ENCODE peak calls at places on chromosomes 11 and 22, in eight cellular contexts. T is astrocyte of the spinal cord, E is left ventricle myocardium inferior, R is body of pancreas, W is endothelial cell, Z is WERI-Rb-1, V is heart left ventricle, Q is H1. J is an unnamed sample.

GRCh38 chr11:7251836-7252682 is at the start of gene SYT9:
- DNase-seq in T (peak; percentile 16), E (no peak), W (peak; percentile 55), Q (peak; percentile 43), R (peak; percentile 65), V (peak; percentile 32), Z (peak; percentile 53), J (peak; percentile 68)

GRCh38 chr11:70782401-70782913 is 384.1 kb downstream of the CTTN start:
- DNase-seq in E (no peak), Z (no peak), R (no peak), W (no peak), Q (no peak), T (no peak), V (no peak), J (no peak)

GRCh38 chr11:75437966-75438659 is 5.1 kb upstream of the KLHL35 start:
- DNase-seq in V (peak; percentile 18), Q (no peak), W (no peak), T (no peak), E (no peak), Z (no peak), R (no peak), J (no peak)

GRCh38 chr11:35943294-35943693 is 568 bp upstream of the LDLRAD3 start:
- DNase-seq in E (no peak), R (no peak), Q (no peak), W (no peak), V (no peak), T (no peak), Z (no peak), J (no peak)

GRCh38 chr11:76096552-76096951 is 109.8 kb downstream of the WNT11 start:
- DNase-seq in Z (no peak), Q (no peak), E (no peak), W (no peak), T (no peak), V (no peak), R (no peak), J (peak; percentile 17)

GRCh38 chr11:64607381-64608259 is 16.6 kb downstream of the SLC22A12 start:
- DNase-seq in W (no peak), V (peak; percentile 58), Q (no peak), Z (no peak), E (no peak), R (no peak), T (peak; percentile 4), J (no peak)

GRCh38 chr11:110972640-110973039 is 260.4 kb upstream of the ARHGAP20 start:
- DNase-seq in V (no peak), Z (no peak), R (no peak), W (no peak), E (no peak), T (peak; percentile 72), Q (no peak), J (no peak)

GRCh38 chr11:36342327-36342726 is 46.2 kb downstream of the PRR5L start:
- DNase-seq in E (no peak), T (no peak), Q (no peak), R (no peak), V (no peak), Z (no peak), W (no peak), J (no peak)

GRCh38 chr11:64297722-64298358 is 2.3 kb upstream of the CATSPERZ start:
- DNase-seq in R (no peak), V (no peak), E (no peak), Z (no peak), Q (no peak), W (no peak), T (no peak), J (no peak)

GRCh38 chr11:2770556-2771301 is 70.9 kb upstream of the KCNQ1OT1 start:
- DNase-seq in Q (no peak), T (no peak), E (no peak), Z (peak; percentile 7), V (peak; percentile 7), W (peak; percentile 2), R (peak; percentile 7), J (no peak)

GRCh38 chr11:110095554-110095953 is 2.4 kb downstream of the ZC3H12C start:
- DNase-seq in E (no peak), T (no peak), Z (no peak), V (no peak), W (no peak), R (no peak), Q (no peak), J (no peak)

GRCh38 chr22:44589831-44590230 is 91.8 kb upstream of the RTL6 start:
- DNase-seq in E (no peak), T (no peak), R (no peak), V (no peak), Z (no peak), Q (no peak), W (no peak), J (no peak)

GRCh38 chr11:64071849-64072248 is 36.1 kb downstream of the FLRT1 start:
- DNase-seq in Z (peak; percentile 82), T (no peak), E (no peak), V (no peak), W (no peak), Q (no peak), R (peak; percentile 25), J (no peak)

GRCh38 chr11:125287467-125288232 is 123.1 kb downstream of the PKNOX2 start:
- DNase-seq in Q (no peak), T (peak; percentile 41), V (no peak), W (peak; percentile 44), Z (peak; percentile 80), R (no peak), E (no peak), J (no peak)

GRCh38 chr11:955154-956049 is 29.7 kb downstream of the AP2A2 start:
- DNase-seq in Q (no peak), Z (no peak), V (no peak), E (no peak), R (peak; percentile 60), W (no peak), T (no peak), J (no peak)

GRCh38 chr22:20391222-20391621 is 2.7 kb upstream of the ZNF74 start:
- DNase-seq in T (no peak), W (no peak), R (no peak), Z (no peak), E (no peak), V (no peak), Q (no peak), J (no peak)

GRCh38 chr22:20395897-20396287 is 1.9 kb downstream of the ZNF74 start:
- DNase-seq in R (no peak), E (no peak), W (no peak), T (no peak), Q (no peak), Z (no peak), V (no peak), J (no peak)

GRCh38 chr22:20392983-20393704 is 807 bp upstream of the ZNF74 start:
- DNase-seq in E (no peak), Z (no peak), W (no peak), R (no peak), T (no peak), V (peak; percentile 31), Q (no peak), J (no peak)

GRCh38 chr22:20395181-20395896 is 1.4 kb downstream of the ZNF74 start:
- DNase-seq in V (no peak), R (no peak), T (no peak), E (no peak), W (no peak), Z (no peak), Q (no peak), J (no peak)

GRCh38 chr22:20393705-20394476 is at the start of gene ZNF74:
- DNase-seq in W (peak; percentile 83), Q (peak; percentile 76), E (peak; percentile 90), Z (peak; percentile 93), T (peak; percentile 95), R (peak; percentile 94), V (peak; percentile 96), J (peak; percentile 91)
- TF ChIP-seq CTCF in W (no peak), Q (no peak), E (peak; percentile 34), Z (no peak), T (no peak), R (peak; percentile 24), V (no peak), J (no peak)

DNA sequence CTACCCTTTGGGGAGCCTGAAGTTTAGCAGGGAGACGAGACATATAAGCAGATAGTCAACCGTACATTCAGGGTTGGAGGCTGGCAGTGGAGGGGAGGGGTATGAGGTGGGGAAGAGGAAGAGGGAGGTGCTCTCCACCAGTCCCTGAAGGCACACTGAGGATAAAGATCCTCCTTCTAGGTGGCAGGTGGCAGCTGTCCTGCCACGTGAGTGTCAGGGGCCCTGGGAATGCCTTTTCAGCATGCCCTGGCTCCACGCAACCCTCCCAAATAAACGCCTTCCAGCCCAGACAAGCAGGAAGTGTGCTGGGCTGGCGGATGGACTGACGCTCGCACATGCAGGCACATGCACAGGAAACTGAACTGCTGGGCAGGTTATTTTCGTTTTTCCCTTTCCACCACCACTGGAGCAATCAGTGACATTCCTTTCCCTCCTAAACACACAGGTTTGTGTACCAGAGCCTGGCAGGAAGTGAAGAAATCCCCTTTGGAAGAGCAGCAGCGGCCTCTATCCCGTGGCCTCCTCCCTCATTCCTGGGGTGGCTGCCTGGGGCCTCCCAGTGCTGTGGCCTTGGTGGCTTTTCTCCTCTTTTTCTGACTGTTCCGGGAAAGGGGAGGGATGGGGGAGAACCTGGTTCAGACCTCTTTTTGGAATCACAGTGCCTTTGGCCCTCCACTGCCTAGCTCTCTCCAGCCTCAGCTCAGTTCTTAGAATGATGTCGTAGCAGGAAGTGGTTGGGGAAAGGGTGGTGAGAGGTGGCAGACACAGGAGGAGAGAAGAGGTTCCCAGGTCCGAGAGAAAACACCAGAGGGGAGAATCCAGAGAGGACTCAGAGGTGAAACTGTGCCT is 157.0 kb upstream of the TIMP3 start:
- DNase-seq in T (peak; percentile 33), Q (no peak), V (peak; percentile 69), Z (no peak), R (peak; percentile 56), E (peak; percentile 54), W (peak; percentile 80), J (no peak)
- TF ChIP-seq CTCF in T (no peak), Q (no peak), V (no peak), Z (no peak), R (no peak), E (no peak), W (no peak), J (no peak)

DNA sequence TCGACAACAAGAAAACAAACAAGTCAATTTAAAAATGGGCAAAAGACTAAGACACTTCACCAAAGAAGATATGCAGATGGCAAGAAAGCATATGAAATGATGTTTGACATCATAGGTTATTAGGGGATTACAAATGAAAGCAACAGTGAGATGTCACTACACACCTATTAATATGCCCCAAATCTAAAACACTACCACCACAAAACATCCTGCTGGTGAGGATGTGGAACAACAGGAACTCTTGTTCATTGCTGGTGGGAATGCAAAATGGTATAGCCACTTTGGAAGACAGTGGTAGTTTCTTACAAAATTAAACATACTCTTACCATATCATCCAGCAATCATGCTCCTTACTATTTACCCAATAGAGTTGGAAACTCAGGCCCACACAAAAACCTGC is 29.0 kb downstream of the PRRG4 start:
- DNase-seq in Q (no peak), Z (no peak), E (no peak), R (no peak), T (no peak), V (no peak), W (no peak), J (no peak)
- TF ChIP-seq CTCF in Q (no peak), Z (peak; percentile 5), E (no peak), R (no peak), T (peak; percentile 3), V (no peak), W (peak; percentile 54), J (peak; percentile 10)

DNA sequence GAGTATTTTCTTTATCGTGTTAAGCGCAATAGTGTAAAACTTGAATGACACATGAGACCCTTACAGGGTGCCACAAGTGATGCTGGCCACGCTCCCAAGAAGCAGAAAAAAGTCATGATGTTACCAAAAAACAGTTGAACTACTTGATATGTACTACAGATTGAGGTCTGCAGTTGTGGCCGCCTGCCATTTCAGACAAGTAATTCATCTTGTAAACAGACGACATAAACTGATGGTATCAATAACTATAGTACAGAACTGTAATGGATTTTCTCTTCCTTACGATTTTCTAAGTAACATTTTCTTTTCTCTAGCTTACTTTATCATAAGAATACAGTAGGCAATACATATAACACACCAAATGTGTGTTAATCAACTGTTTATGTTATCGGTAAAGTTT is 5.5 kb downstream of the CD59 start:
- DNase-seq in R (no peak), Z (no peak), W (no peak), V (no peak), Q (no peak), E (no peak), T (no peak), J (no peak)
- TF ChIP-seq CTCF in R (no peak), Z (no peak), W (no peak), V (no peak), Q (no peak), E (no peak), T (no peak), J (no peak)

J was measured in BE2C.